ENCODE peak calls at places on chromosomes 3 and 15, in six cellular contexts. Q is AG09319, E is SK-MEL-5, X is heart right ventricle, W is uterus, I is tibial artery. Y is an unnamed sample.

GRCh38 chr15:67828379-67828968 is 3.2 kb downstream of the SKOR1 start:
- DNase-seq in Q (no peak), E (no peak), W (no peak), X (no peak), I (no peak), Y (no peak)

GRCh38 chr3:113039546-113039945 is 48.8 kb downstream of the GTPBP8 start:
- DNase-seq in E (no peak), I (no peak), W (no peak), Q (no peak), X (no peak), Y (no peak)

GRCh38 chr3:4986175-4986610 is 7.0 kb downstream of the BHLHE40 start:
- DNase-seq in Q (no peak), W (no peak), E (no peak), I (no peak), X (no peak), Y (no peak)

GRCh38 chr15:64653757-64654156 is 121.6 kb downstream of the RBPMS2 start:
- DNase-seq in Q (no peak), X (no peak), E (peak), I (no peak), W (no peak), Y (no peak)

GRCh38 chr3:24522155-24522579 is 27.5 kb upstream of the THRB start:
- DNase-seq in X (peak), W (no peak), E (no peak), I (peak), Q (no peak), Y (no peak)

GRCh38 chr3:71069797-71070196 is 513.7 kb downstream of the FOXP1 start:
- DNase-seq in I (peak), W (peak), X (peak), Q (no peak), E (peak), Y (no peak)

GRCh38 chr3:195863121-195864061 is 45.0 kb downstream of the TNK2 start:
- DNase-seq in E (peak), W (peak), I (peak), X (peak), Q (peak), Y (no peak)

GRCh38 chr3:73707772-73708171 is 83.0 kb upstream of the PDZRN3 start:
- DNase-seq in X (no peak), I (no peak), E (no peak), W (no peak), Q (no peak), Y (no peak)

GRCh38 chr15:78061963-78062427 is 15.5 kb downstream of the TBC1D2B start:
- DNase-seq in E (peak), X (no peak), Q (no peak), I (no peak), W (no peak), Y (no peak)

GRCh38 chr3:32146669-32147315 is 40.4 kb downstream of the GPD1L start:
- DNase-seq in W (no peak), X (no peak), E (peak), Q (no peak), I (no peak), Y (no peak)